ENCODE peak calls at places on chromosomes 11 and 22, in seven cellular contexts. A, L, N, J, H, Y and F are unnamed samples.
A peak's percentile ranks its signal among the peaks of the same experiment; 100 is the strongest.

GRCh38 chr22:48757581-48757980 is 1070.1 kb downstream of the BRD1 start:
- DNase-seq in A (no peak), L (peak; percentile 24), N (no peak), J (no peak), H (no peak), Y (peak; percentile 8), F (no peak)

GRCh38 chr11:6703247-6704063 is 20.3 kb upstream of the MRPL17 start:
- DNase-seq in A (peak; percentile 46), L (no peak), N (peak; percentile 27), J (peak; percentile 22), H (no peak), Y (peak; percentile 81), F (no peak)

GRCh38 chr11:34595391-34595790 is 25.5 kb upstream of the EHF start:
- DNase-seq in A (no peak), L (no peak), N (no peak), J (no peak), H (no peak), Y (no peak), F (no peak)

GRCh38 chr22:33831651-33832050 is 88.6 kb downstream of the LARGE1 start:
- DNase-seq in A (no peak), L (no peak), N (no peak), J (no peak), H (no peak), Y (no peak), F (no peak)

GRCh38 chr22:22229683-22230420 is 14.7 kb upstream of the VPREB1 start:
- DNase-seq in A (no peak), L (no peak), N (no peak), J (no peak), H (no peak), Y (no peak), F (no peak)

GRCh38 chr22:19598054-19598855 is 74.0 kb upstream of the CLDN5 start:
- DNase-seq in A (no peak), L (peak; percentile 56), N (no peak), J (no peak), H (no peak), Y (no peak), F (peak; percentile 28)

GRCh38 chr11:111443640-111444039 is 64.6 kb upstream of the POU2AF1 start:
- DNase-seq in A (no peak), L (no peak), N (no peak), J (no peak), H (no peak), Y (no peak), F (no peak)

GRCh38 chr22:50089231-50090140 is at the start of gene MOV10L1:
- DNase-seq in A (no peak), L (no peak), N (no peak), J (no peak), H (no peak), Y (no peak), F (no peak)

GRCh38 chr11:122897606-122898210 is 15.1 kb downstream of the JHY start:
- DNase-seq in A (no peak), L (no peak), N (no peak), J (no peak), H (no peak), Y (no peak), F (no peak)

GRCh38 chr11:117279711-117280376 is 11.3 kb upstream of the BACE1-AS start:
- DNase-seq in A (no peak), L (no peak), N (no peak), J (no peak), H (no peak), Y (no peak), F (no peak)

GRCh38 chr11:117281159-117281558 is 10.0 kb upstream of the BACE1-AS start:
- DNase-seq in A (no peak), L (no peak), N (no peak), J (no peak), H (no peak), Y (no peak), F (no peak)

GRCh38 chr11:117281869-117282268 is 9.3 kb upstream of the BACE1-AS start:
- DNase-seq in A (no peak), L (no peak), N (no peak), J (no peak), H (no peak), Y (no peak), F (no peak)

GRCh38 chr11:117284053-117284452 is 7.1 kb upstream of the BACE1-AS start:
- DNase-seq in A (no peak), L (no peak), N (no peak), J (no peak), H (no peak), Y (no peak), F (no peak)

DNA sequence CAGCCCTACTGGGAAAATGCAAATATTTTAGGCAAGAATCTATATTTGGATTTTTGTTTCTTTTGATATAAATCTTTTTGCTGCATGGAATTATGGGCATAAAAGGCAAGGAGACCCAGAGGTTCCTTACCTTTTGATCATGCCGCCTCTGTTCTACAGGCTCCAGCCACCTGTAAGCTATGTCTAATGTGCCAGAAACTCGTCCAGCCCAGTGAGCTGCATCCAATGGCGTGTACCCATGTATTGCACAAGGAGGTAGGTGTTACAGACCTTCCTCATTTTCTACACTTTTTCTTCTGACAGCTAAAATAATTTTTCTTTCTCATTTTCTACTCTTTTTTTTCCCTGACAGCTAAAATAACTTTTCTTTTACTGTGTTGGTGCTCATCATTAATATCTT is 8.2 kb upstream of the BACE1-AS start:
- DNase-seq in A (no peak), L (no peak), N (no peak), J (no peak), H (no peak), Y (no peak), F (no peak)
- H3K36me3 ChIP-seq in A (peaks cover 82% of the 10 kb centered on the region), L (peaks cover 78% of the 10 kb centered on the region), N (peaks cover 89% of the 10 kb centered on the region), J (peaks cover 16% of the 10 kb centered on the region), H (peaks cover 18% of the 10 kb centered on the region), Y (peaks cover 80% of the 10 kb centered on the region), F (peaks cover 13% of the 10 kb centered on the region)

GRCh38 chr22:39094717-39095389 is 2.2 kb upstream of the APOBEC3H start:
- DNase-seq in A (no peak), L (no peak), N (no peak), J (no peak), H (no peak), Y (no peak), F (no peak)

GRCh38 chr22:39098576-39098975 is 1.5 kb downstream of the APOBEC3H start:
- DNase-seq in A (no peak), L (no peak), N (no peak), J (no peak), H (no peak), Y (no peak), F (no peak)

GRCh38 chr22:39095971-39096370 is 1.1 kb upstream of the APOBEC3H start:
- DNase-seq in A (no peak), L (no peak), N (no peak), J (no peak), H (no peak), Y (no peak), F (no peak)

GRCh38 chr22:39098026-39098425 is 982 bp downstream of the APOBEC3H start:
- DNase-seq in A (no peak), L (no peak), N (no peak), J (no peak), H (no peak), Y (no peak), F (no peak)

GRCh38 chr22:39097098-39098020 is at the start of gene APOBEC3H:
- DNase-seq in A (peak; percentile 25), L (peak; percentile 72), N (no peak), J (no peak), H (no peak), Y (no peak), F (no peak)
- H3K4me1 ChIP-seq in A (peaks cover 32% of the 10 kb centered on the region), L (peaks cover 27% of the 10 kb centered on the region), N (peaks cover 22% of the 10 kb centered on the region), J (peaks cover 8% of the 10 kb centered on the region), H (peaks cover 67% of the 10 kb centered on the region), Y (no peaks in the 10 kb centered on the region), F (peaks cover 79% of the 10 kb centered on the region)

GRCh38 chr11:114131366-114131963 is 72.0 kb downstream of the ZBTB16 start:
- DNase-seq in A (no peak), L (no peak), N (no peak), J (no peak), H (no peak), Y (no peak), F (no peak)
- H3K27ac ChIP-seq in A (peak overlapping the region; percentile 79), L (peak overlapping the region; percentile 51), N (no peak overlapping the region), J (no peak overlapping the region), H (no peak overlapping the region), Y (peak overlapping the region; percentile 92), F (no peak overlapping the region)

GRCh38 chr11:119310682-119311052 is 6.3 kb downstream of the MCAM start:
- DNase-seq in A (no peak), L (no peak), N (no peak), J (no peak), H (no peak), Y (no peak), F (no peak)

GRCh38 chr11:119309411-119309810 is 7.5 kb downstream of the MCAM start:
- DNase-seq in A (no peak), L (no peak), N (no peak), J (no peak), H (no peak), Y (no peak), F (no peak)

GRCh38 chr11:119307974-119308373 is 9.0 kb downstream of the MCAM start:
- DNase-seq in A (no peak), L (no peak), N (no peak), J (no peak), H (no peak), Y (no peak), F (no peak)

GRCh38 chr11:119307219-119307618 is 9.7 kb downstream of the MCAM start:
- DNase-seq in A (no peak), L (no peak), N (no peak), J (no peak), H (no peak), Y (peak; percentile 71), F (no peak)

DNA sequence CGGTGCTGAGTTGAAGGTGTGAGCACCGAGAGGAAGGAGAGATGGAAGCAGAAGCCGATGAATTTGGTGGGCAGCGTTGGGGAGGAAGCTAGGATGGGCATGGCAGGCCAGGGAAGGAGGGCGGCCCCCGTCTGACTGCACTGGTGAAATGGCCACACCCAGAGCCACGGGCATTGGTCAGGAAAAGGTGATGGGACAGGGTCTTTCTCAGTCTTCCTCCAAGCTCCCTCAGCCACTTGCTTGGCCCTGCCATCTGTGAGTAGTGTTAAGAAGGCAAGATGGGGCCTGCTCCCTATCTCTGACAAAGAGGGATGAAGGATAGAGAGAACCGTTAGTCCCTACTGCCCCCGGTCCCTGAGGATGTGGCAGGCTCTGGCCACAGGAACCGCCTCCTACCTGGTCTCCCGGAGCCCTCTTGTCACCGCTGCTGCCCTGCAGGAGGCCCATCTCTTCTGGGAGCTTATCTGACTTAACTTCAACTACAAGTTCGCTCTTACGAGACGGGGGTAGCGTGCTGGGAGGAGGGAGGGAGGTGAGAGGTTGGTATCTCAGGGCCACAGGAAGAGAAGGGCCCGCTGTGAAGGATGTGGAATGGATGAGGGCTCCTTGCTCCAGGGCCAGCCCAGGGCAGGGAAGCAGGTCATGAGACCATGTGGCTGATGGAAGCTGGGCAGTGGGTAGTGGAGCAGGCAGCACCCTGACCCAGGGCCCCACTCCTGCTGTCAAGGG is 6.8 kb downstream of the MCAM start:
- DNase-seq in A (no peak), L (no peak), N (no peak), J (no peak), H (no peak), Y (no peak), F (no peak)
- H3K36me3 ChIP-seq in A (peaks cover 52% of the 10 kb centered on the region), L (peaks cover 48% of the 10 kb centered on the region), N (peaks cover 41% of the 10 kb centered on the region), J (peaks cover 13% of the 10 kb centered on the region), H (no peaks in the 10 kb centered on the region), Y (peaks cover 72% of the 10 kb centered on the region), F (no peaks in the 10 kb centered on the region)